ENCODE peak calls at places on chromosomes 1 and 21, in six cellular contexts. H is AG09309, M is PC-9, J is body of pancreas, V is GM10248, I is left lung. D is an unnamed sample.

GRCh38 chr1:150628766-150629114 is 672 bp downstream of the ENSA start:
- DNase-seq in H (no peak), M (no peak), V (no peak), J (no peak), I (no peak), D (no peak)

GRCh38 chr1:199170711-199171110 is 531.9 kb downstream of the PTPRC start:
- DNase-seq in J (no peak), I (no peak), H (no peak), M (no peak), V (no peak), D (no peak)

GRCh38 chr1:33661791-33662190 is 189.3 kb downstream of the ZSCAN20 start:
- DNase-seq in I (no peak), M (no peak), J (no peak), H (no peak), V (no peak), D (no peak)

GRCh38 chr1:9149837-9150581 is 21.1 kb upstream of the GPR157 start:
- DNase-seq in V (no peak), I (peak), H (no peak), M (no peak), J (no peak), D (no peak)

GRCh38 chr1:160681067-160681890 is 30.3 kb downstream of the CD48 start:
- DNase-seq in I (peak), V (peak), H (no peak), J (peak), M (peak), D (peak)

GRCh38 chr1:111602974-111603373 is 16.6 kb upstream of the RAP1A start:
- DNase-seq in V (no peak), H (no peak), I (no peak), J (no peak), M (no peak), D (peak)

GRCh38 chr1:99964806-99965205 is 5.0 kb upstream of the SLC35A3 start:
- DNase-seq in I (no peak), M (no peak), J (no peak), H (no peak), V (no peak), D (no peak)

GRCh38 chr1:162175393-162175792 is 105.9 kb downstream of the NOS1AP start:
- DNase-seq in V (no peak), J (no peak), M (no peak), H (no peak), I (no peak), D (no peak)

GRCh38 chr1:234729566-234729965 is 119.6 kb upstream of the IRF2BP2 start:
- DNase-seq in J (no peak), I (no peak), M (no peak), V (no peak), H (no peak), D (no peak)

GRCh38 chr1:163296504-163296903 is 25.2 kb upstream of the NUF2 start:
- DNase-seq in V (no peak), H (no peak), M (no peak), J (no peak), I (no peak), D (no peak)

GRCh38 chr1:40435471-40435870 is 14.8 kb upstream of the ZFP69B start:
- DNase-seq in H (no peak), J (no peak), I (no peak), V (no peak), M (no peak), D (no peak)

GRCh38 chr1:161951646-161952045 is 72.0 kb downstream of the OLFML2B start:
- DNase-seq in I (no peak), H (no peak), M (no peak), J (no peak), V (no peak), D (no peak)

GRCh38 chr1:43747736-43748135 is 40.4 kb downstream of the ST3GAL3 start:
- DNase-seq in M (no peak), V (no peak), H (no peak), I (no peak), J (no peak), D (no peak)

GRCh38 chr21:36069713-36070573 is at the start of gene CBR1:
- DNase-seq in J (peak), H (peak), V (peak), I (peak), M (peak), D (peak)

GRCh38 chr1:162541619-162542141 is 19.8 kb upstream of the UAP1 start:
- DNase-seq in V (no peak), I (no peak), M (peak), J (peak), H (peak), D (no peak)

GRCh38 chr1:115809847-115810246 is 31.1 kb downstream of the NHLH2 start:
- DNase-seq in M (no peak), H (no peak), I (no peak), V (no peak), J (no peak), D (no peak)

GRCh38 chr1:208204779-208205178 is 39.4 kb downstream of the PLXNA2 start:
- DNase-seq in V (no peak), I (no peak), M (no peak), H (no peak), J (no peak), D (no peak)

GRCh38 chr21:38769253-38769780 is 36.4 kb upstream of the ETS2 start:
- DNase-seq in V (no peak), J (no peak), H (no peak), M (no peak), I (no peak), D (no peak)

DNA sequence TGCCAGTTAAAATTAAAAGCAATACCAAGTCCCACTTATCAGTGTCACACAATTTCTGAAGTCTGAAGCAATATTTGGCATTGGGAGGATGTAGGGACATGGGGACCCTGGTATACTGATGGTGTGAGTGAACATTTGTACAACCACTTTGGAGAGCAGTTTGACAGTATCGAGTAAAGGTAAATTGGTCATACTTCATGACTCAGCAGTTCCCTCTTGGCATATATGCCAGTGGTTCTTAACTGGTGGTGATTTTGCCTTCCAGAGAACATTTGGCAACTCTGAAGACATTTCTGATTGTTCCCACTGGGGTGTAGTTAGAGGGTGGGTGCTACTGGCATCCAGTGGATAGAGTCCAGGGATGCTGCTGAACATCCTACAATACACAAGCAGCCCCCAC is 19.7 kb downstream of the FMOD start:
- DNase-seq in M (no peak), I (no peak), J (no peak), H (no peak), V (no peak), D (no peak)
- TF ChIP-seq CTCF in M (no peak), I (no peak), J (no peak), H (no peak), V (no peak), D (no peak)

GRCh38 chr1:58848818-58849411 is 65.1 kb upstream of the JUN start:
- DNase-seq in M (peak), I (peak), J (peak), V (no peak), H (peak), D (no peak)
- TF ChIP-seq CTCF in M (no peak), I (no peak), J (no peak), V (no peak), H (peak), D (no peak)

GRCh38 chr21:29155118-29155932 is 24.9 kb downstream of the MAP3K7CL start:
- DNase-seq in V (no peak), H (peak), I (peak), J (peak), M (peak), D (no peak)
- TF ChIP-seq CTCF in V (no peak), H (no peak), I (no peak), J (no peak), M (no peak), D (no peak)

GRCh38 chr1:201348211-201348566 is 29.3 kb downstream of the TNNT2 start:
- DNase-seq in I (no peak), M (peak), H (peak), J (peak), V (peak), D (peak)

GRCh38 chr1:201347498-201348210 is 29.8 kb downstream of the TNNT2 start:
- DNase-seq in I (no peak), H (no peak), M (no peak), V (no peak), J (no peak), D (no peak)

GRCh38 chr1:201346987-201347386 is 30.5 kb downstream of the TNNT2 start:
- DNase-seq in I (no peak), V (no peak), J (no peak), M (no peak), H (no peak), D (no peak)

GRCh38 chr1:201345081-201345355 is 32.5 kb downstream of the TNNT2 start:
- DNase-seq in I (no peak), M (no peak), V (no peak), H (no peak), J (no peak), D (no peak)

DNA sequence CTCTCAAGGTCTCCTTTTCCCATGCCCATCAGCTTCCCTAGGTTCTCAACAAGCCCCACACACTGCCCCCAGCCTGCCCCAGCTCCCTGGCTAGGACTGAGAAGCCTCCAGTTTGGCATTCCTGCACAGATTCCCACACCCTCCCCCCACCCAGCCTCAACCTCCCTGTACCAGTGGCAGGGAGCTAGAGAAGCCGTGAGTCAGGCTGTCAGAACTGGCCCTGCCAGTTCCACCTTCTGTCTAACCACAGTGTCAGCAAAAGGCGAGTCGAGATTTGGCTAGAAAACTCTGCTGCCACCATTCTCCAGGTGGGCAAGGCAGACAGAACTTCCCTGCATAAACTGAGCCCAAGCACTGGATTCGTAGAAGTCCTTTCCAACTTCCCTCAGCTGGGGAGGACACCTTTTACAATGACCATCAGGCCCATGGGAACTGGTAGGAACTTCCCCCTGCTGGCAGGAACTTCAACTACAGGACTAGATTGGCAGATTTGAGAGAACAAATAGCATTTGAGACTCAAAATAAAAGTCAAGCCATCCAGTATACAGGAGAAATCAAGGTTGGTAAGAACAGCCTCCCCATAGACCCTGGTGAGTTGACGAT is 31.0 kb downstream of the TNNT2 start:
- DNase-seq in H (peak), M (peak), V (no peak), I (no peak), J (peak), D (no peak)
- TF ChIP-seq CTCF in H (peak), M (peak), V (peak), I (peak), J (peak), D (peak)

GRCh38 chr1:41496080-41497055 is 11.9 kb upstream of the EDN2 start:
- DNase-seq in V (peak), I (peak), J (peak), H (no peak), M (peak), D (peak)
- TF ChIP-seq CTCF in V (peak), I (peak), J (no peak), H (no peak), M (no peak), D (no peak)

GRCh38 chr1:65948609-65949229 is 156.0 kb downstream of the PDE4B start:
- DNase-seq in V (no peak), M (no peak), H (no peak), I (no peak), J (peak), D (no peak)
- TF ChIP-seq CTCF in V (no peak), M (no peak), H (peak), I (no peak), J (no peak), D (peak)

DNA sequence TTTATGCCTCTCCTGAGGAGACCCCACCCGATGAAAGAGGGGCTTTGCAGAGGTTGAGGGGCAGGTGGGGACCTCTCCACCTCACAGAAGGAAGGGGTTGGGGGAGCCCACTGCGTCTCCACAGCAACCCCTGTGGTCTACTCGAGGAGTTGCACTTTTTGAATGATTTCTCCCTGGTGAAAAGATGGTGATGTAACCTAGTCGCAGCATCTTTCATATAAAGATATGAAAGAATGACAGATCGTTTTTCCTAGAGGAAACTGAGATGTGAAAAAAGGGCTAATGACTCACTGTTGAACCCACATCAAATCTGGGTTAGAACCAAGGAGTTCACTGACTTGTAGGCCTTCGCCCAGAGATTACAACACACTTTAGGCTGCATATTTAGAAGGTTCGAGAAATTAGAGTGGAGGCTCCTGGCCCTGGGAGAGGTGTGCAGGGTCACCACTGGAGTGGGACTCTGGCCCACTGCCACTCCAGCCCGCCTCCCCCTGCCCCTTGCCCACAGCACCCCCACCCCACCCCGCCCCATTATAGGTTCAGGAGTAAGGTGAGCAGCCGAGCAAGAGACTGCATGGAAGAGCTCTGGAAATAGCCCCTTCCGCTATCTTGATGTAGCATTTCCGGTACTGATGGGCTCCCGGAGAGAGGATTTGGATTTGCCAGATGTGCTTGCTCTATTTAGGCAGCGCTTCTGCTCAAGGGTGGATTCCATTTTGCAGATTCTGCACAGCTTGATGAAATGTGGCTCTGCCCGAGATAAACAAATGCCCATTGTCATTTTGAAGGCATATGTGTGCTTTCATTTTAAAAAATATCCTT is 6.7 kb downstream of the TGFB2 start:
- DNase-seq in I (no peak), M (no peak), V (peak), H (no peak), J (no peak), D (peak)
- TF ChIP-seq CTCF in I (no peak), M (no peak), V (peak), H (peak), J (peak), D (peak)

D was measured in GM13977.